ENCODE peak calls at places on chromosomes 16 and 17, in four cellular contexts. One of them, this sample, is unnamed.

GRCh38 chr17:2084129-2084765 is 29.3 kb downstream of the HIC1 start:
- DNase-seq in tibial nerve: peak
- DNase-seq in Peyer's patch: peak
- DNase-seq in uterus: peak
- DNase-seq in this sample: no peak

GRCh38 chr16:73202176-73202729 is 154.3 kb upstream of the ZFHX3 start:
- DNase-seq in tibial nerve: no peak
- DNase-seq in Peyer's patch: peak
- DNase-seq in uterus: peak
- DNase-seq in this sample: no peak

GRCh38 chr16:85426806-85427205 is 186.3 kb upstream of the GSE1 start:
- DNase-seq in tibial nerve: no peak
- DNase-seq in Peyer's patch: no peak
- DNase-seq in uterus: no peak
- DNase-seq in this sample: no peak

GRCh38 chr17:57666946-57667345 is 78.2 kb downstream of the CCDC182 start:
- DNase-seq in tibial nerve: peak
- DNase-seq in Peyer's patch: no peak
- DNase-seq in uterus: no peak
- DNase-seq in this sample: no peak

GRCh38 chr17:58156839-58157803 is 8.9 kb downstream of the OR4D1 start:
- DNase-seq in tibial nerve: no peak
- DNase-seq in Peyer's patch: no peak
- DNase-seq in uterus: no peak
- DNase-seq in this sample: peak

GRCh38 chr17:1643293-1643998 is 2.1 kb downstream of the SCARF1 start:
- DNase-seq in tibial nerve: no peak
- DNase-seq in Peyer's patch: peak
- DNase-seq in uterus: no peak
- DNase-seq in this sample: peak

GRCh38 chr16:71424626-71425025 is 17.2 kb downstream of the TLE7 start:
- DNase-seq in tibial nerve: no peak
- DNase-seq in Peyer's patch: no peak
- DNase-seq in uterus: no peak
- DNase-seq in this sample: no peak

GRCh38 chr17:76095943-76096342 is 7.6 kb downstream of the EXOC7 start:
- DNase-seq in tibial nerve: no peak
- DNase-seq in Peyer's patch: no peak
- DNase-seq in uterus: no peak
- DNase-seq in this sample: no peak

GRCh38 chr17:29177871-29178749 is 2.1 kb downstream of the MYO18A start:
- DNase-seq in tibial nerve: no peak
- DNase-seq in Peyer's patch: peak
- DNase-seq in uterus: no peak
- DNase-seq in this sample: peak

GRCh38 chr16:724188-725040 is 1.8 kb downstream of the CCDC78 start:
- DNase-seq in tibial nerve: no peak
- DNase-seq in Peyer's patch: no peak
- DNase-seq in uterus: no peak
- DNase-seq in this sample: no peak
- TF ChIP-seq POLR2A in tibial nerve: no peak
- TF ChIP-seq POLR2A in Peyer's patch: no peak
- TF ChIP-seq POLR2A in uterus: no peak
- TF ChIP-seq POLR2A in this sample: no peak

DNA sequence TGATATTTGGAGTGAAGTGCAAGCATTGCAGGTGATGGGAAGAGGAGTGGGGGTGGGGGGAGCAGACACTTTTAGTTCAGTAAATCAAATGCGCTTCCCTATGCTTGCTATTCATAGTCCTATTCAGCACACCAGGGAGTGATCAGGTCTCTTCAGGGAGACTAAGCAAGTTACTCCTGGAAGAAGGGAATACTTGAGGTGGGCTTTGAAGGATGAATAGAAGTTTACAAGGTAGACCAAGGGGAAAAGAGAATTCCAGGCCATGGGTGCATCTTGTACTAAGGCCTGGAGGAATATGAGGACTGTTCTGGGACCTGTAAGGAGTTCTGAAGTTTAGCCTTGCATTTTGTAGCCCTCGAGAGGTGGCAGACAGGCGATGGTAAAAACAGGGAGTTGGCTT is 40.1 kb upstream of the LGALS9 start:
- DNase-seq in tibial nerve: no peak
- DNase-seq in Peyer's patch: no peak
- DNase-seq in uterus: no peak
- DNase-seq in this sample: no peak
- H3K4me3 ChIP-seq in tibial nerve: no peak
- H3K4me3 ChIP-seq in Peyer's patch: no peak
- H3K4me3 ChIP-seq in uterus: no peak
- H3K4me3 ChIP-seq in this sample: no peak

DNA sequence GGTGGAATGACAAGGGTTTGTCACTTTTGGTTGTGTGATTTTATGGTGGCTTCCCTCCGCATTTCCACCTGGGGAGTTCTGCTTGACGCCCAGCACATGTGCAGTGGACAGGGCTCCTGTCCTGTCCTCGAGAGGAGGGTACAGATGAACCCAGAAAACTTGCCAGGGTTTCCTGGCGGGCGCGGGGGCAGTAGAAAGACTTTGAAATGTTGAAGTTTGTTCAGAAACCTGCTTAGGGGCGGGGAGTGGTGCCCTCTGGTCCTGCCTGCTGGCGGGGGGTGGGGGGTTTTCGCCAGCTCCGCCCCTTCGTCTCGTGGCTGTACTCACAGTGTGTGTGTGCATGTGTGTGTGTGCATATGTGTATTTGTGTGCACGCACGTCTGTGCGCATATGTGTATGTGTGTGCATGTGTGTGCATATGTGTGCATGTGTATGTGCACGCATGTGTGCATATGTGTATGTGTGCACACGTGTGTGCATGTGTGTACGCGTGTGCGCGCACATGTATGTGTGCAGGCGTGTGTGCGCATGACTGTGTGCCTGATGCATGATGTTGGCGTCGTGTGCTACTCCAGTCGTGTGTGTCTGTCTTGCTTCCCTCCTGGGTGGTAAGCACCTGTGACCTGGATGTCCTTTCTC is 6.8 kb downstream of the FN3KRP start:
- DNase-seq in tibial nerve: no peak
- DNase-seq in Peyer's patch: no peak
- DNase-seq in uterus: no peak
- DNase-seq in this sample: no peak
- TF ChIP-seq POLR2A in tibial nerve: no peak
- TF ChIP-seq POLR2A in Peyer's patch: no peak
- TF ChIP-seq POLR2A in uterus: no peak
- TF ChIP-seq POLR2A in this sample: no peak

GRCh38 chr16:29665294-29666077 is 2.4 kb downstream of the SPN start:
- DNase-seq in tibial nerve: no peak
- DNase-seq in Peyer's patch: no peak
- DNase-seq in uterus: no peak
- DNase-seq in this sample: no peak

GRCh38 chr16:29663020-29663828 is at the start of gene SPN:
- DNase-seq in tibial nerve: no peak
- DNase-seq in Peyer's patch: peak
- DNase-seq in uterus: no peak
- DNase-seq in this sample: no peak

GRCh38 chr16:29663829-29664132 is 734 bp downstream of the SPN start:
- DNase-seq in tibial nerve: no peak
- DNase-seq in Peyer's patch: no peak
- DNase-seq in uterus: no peak
- DNase-seq in this sample: no peak

GRCh38 chr16:29662729-29663019 is 373 bp upstream of the SPN start:
- DNase-seq in tibial nerve: no peak
- DNase-seq in Peyer's patch: peak
- DNase-seq in uterus: no peak
- DNase-seq in this sample: no peak

GRCh38 chr16:29664133-29664912 is 1.3 kb downstream of the SPN start:
- DNase-seq in tibial nerve: no peak
- DNase-seq in Peyer's patch: peak
- DNase-seq in uterus: no peak
- DNase-seq in this sample: no peak
- H3K4me3 ChIP-seq in tibial nerve: no peak
- H3K4me3 ChIP-seq in Peyer's patch: peak
- H3K4me3 ChIP-seq in uterus: no peak
- H3K4me3 ChIP-seq in this sample: no peak

DNA sequence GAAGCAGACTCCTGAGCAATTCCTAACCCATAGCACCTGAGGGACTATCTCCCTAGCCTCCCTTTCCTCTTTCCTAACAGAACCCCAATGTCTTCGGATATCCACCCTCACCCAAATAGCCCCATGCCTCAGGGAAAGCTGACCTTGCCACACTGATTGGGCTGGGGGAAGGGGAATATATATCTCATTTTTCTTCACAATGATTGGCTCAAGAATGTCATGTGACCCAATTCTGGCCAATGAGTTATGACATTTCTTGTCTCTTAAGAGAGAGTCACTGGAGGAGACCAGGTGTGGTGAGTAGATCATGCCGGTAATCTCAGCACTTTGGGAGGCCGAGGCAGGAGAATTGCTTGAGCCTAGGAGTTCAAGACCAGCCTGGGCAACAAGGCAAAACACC is 71.9 kb upstream of the NLK start:
- DNase-seq in tibial nerve: no peak
- DNase-seq in Peyer's patch: no peak
- DNase-seq in uterus: no peak
- DNase-seq in this sample: no peak
- TF ChIP-seq POLR2A in tibial nerve: no peak
- TF ChIP-seq POLR2A in Peyer's patch: no peak
- TF ChIP-seq POLR2A in uterus: no peak
- TF ChIP-seq POLR2A in this sample: no peak

GRCh38 chr16:90018297-90019200 is 707 bp downstream of the DBNDD1 start:
- DNase-seq in tibial nerve: no peak
- DNase-seq in Peyer's patch: peak
- DNase-seq in uterus: no peak
- DNase-seq in this sample: peak

GRCh38 chr16:90019201-90019542 is at the start of gene DBNDD1:
- DNase-seq in tibial nerve: no peak
- DNase-seq in Peyer's patch: no peak
- DNase-seq in uterus: no peak
- DNase-seq in this sample: peak

GRCh38 chr16:90019543-90020259 is 445 bp upstream of the DBNDD1 start:
- DNase-seq in tibial nerve: no peak
- DNase-seq in Peyer's patch: peak
- DNase-seq in uterus: no peak
- DNase-seq in this sample: peak

GRCh38 chr16:90020838-90021382 is 1.7 kb upstream of the DBNDD1 start:
- DNase-seq in tibial nerve: no peak
- DNase-seq in Peyer's patch: no peak
- DNase-seq in uterus: no peak
- DNase-seq in this sample: no peak

DNA sequence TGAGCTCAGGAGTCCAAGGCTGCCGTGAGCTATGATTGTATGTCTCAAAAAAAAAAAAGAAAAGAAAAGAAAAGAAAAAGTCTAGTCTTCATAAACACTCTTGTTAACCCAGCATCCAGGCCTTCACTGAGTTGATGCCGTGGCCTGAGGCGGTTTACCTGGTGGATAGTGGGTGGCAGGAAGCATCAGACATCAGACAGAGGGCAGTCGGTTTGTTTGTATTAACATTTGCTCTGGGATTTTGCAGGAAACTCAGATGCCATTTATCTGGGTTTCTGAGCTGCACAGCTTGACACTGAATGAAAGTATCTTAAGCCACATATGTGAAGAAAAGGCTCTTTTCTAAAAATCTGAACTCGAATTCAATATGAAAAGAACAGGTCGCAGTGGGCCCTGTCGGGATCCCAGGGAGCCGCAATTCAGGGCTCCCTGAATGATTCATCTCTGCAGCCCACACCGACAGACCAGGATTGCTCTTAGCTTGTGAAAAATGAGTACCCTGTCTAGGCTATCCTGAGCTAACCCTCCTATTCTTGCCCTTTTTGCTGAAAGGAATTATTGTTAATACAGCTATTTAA is 1.1 kb upstream of the DBNDD1 start:
- DNase-seq in tibial nerve: no peak
- DNase-seq in Peyer's patch: no peak
- DNase-seq in uterus: no peak
- DNase-seq in this sample: no peak
- H3K4me3 ChIP-seq in tibial nerve: no peak
- H3K4me3 ChIP-seq in Peyer's patch: peak
- H3K4me3 ChIP-seq in uterus: peak
- H3K4me3 ChIP-seq in this sample: peak

GRCh38 chr17:14144513-14144912 is 75.2 kb downstream of the COX10 start:
- DNase-seq in tibial nerve: no peak
- DNase-seq in Peyer's patch: no peak
- DNase-seq in uterus: no peak
- DNase-seq in this sample: no peak
- TF ChIP-seq POLR2A in tibial nerve: no peak
- TF ChIP-seq POLR2A in Peyer's patch: no peak
- TF ChIP-seq POLR2A in uterus: no peak
- TF ChIP-seq POLR2A in this sample: no peak

GRCh38 chr17:7292729-7293128 is 1.7 kb downstream of the YBX2 start:
- DNase-seq in tibial nerve: no peak
- DNase-seq in Peyer's patch: no peak
- DNase-seq in uterus: no peak
- DNase-seq in this sample: peak

GRCh38 chr17:7294614-7295153 is at the start of gene YBX2:
- DNase-seq in tibial nerve: no peak
- DNase-seq in Peyer's patch: peak
- DNase-seq in uterus: peak
- DNase-seq in this sample: peak

GRCh38 chr17:7295230-7296180 is 1.1 kb upstream of the YBX2 start:
- DNase-seq in tibial nerve: no peak
- DNase-seq in Peyer's patch: no peak
- DNase-seq in uterus: no peak
- DNase-seq in this sample: no peak

GRCh38 chr17:7293131-7293557 is 1.3 kb downstream of the YBX2 start:
- DNase-seq in tibial nerve: no peak
- DNase-seq in Peyer's patch: no peak
- DNase-seq in uterus: no peak
- DNase-seq in this sample: no peak

DNA sequence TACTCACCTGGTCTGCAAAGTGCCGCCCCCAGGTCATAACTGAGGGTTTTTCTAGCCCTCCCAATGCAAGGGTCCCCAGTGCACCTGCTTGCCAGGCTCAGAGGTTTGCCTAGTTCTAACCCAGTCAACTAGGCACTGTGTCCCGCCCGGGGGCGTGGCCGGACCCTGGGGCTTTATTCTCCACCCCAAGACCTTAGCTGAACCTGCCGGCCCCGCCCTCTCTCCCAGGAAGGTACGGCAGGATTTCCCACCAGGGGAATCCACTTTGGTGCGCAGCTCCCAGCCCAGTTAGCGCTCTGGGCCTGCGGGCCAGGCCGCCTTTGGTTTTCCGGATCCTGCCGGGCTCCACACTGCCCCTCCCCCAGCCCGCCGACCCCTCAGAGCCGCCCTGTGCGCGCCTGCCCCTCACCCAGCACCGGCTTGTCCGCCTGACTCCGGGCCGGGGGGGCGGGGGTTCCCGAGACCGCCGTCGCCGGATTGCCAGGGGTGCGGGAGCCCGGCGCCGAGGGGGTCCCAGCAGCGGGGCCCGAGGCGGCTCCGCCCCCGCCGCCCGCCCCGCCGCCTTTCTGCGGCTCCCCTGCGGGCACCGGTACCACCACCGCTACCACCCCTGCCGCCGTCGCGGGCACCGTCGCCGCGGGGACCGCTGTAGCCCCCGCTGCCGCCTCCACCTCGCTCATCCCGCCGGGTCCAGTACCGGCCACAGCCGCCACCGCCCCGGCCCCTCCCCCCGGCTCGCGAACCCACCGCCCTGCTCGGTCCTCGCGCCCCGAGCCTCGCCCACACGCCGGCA is 422 bp downstream of the YBX2 start:
- DNase-seq in tibial nerve: no peak
- DNase-seq in Peyer's patch: peak
- DNase-seq in uterus: no peak
- DNase-seq in this sample: peak
- H3K4me3 ChIP-seq in tibial nerve: no peak
- H3K4me3 ChIP-seq in Peyer's patch: peak
- H3K4me3 ChIP-seq in uterus: peak
- H3K4me3 ChIP-seq in this sample: no peak

GRCh38 chr17:63838586-63839184 is 3.8 kb downstream of the SMARCD2 start:
- DNase-seq in tibial nerve: peak
- DNase-seq in Peyer's patch: peak
- DNase-seq in uterus: peak
- DNase-seq in this sample: peak
- TF ChIP-seq POLR2A in tibial nerve: peak
- TF ChIP-seq POLR2A in Peyer's patch: no peak
- TF ChIP-seq POLR2A in uterus: peak
- TF ChIP-seq POLR2A in this sample: no peak